ENCODE peak calls at places on chromosomes 7 and 10, in four cellular contexts. One of them, this sample, is unnamed.
A peak's percentile ranks its signal among the peaks of the same experiment; 100 is the strongest.

GRCh38 chr10:91409069-91409868 is 875 bp upstream of the HECTD2 start:
- DNase-seq in K562: peak; percentile 31
- DNase-seq in choroid plexus epithelial cell: peak; percentile 82
- DNase-seq in endodermal cell: no peak
- DNase-seq in this sample: peak; percentile 78

GRCh38 chr10:119305860-119306513 is 98.6 kb downstream of the GRK5 start:
- DNase-seq in K562: peak; percentile 52
- DNase-seq in choroid plexus epithelial cell: peak; percentile 95
- DNase-seq in endodermal cell: no peak
- DNase-seq in this sample: peak; percentile 30

GRCh38 chr10:13612654-13613373 is 26.0 kb downstream of the PRPF18 start:
- DNase-seq in K562: no peak
- DNase-seq in choroid plexus epithelial cell: no peak
- DNase-seq in endodermal cell: no peak
- DNase-seq in this sample: no peak

GRCh38 chr7:76069238-76069638 is 21.3 kb downstream of the MDH2 start:
- DNase-seq in K562: peak; percentile 42
- DNase-seq in choroid plexus epithelial cell: peak; percentile 93
- DNase-seq in endodermal cell: peak; percentile 83
- DNase-seq in this sample: no peak

GRCh38 chr10:90813592-90814365 is 44.1 kb downstream of the HTR7 start:
- DNase-seq in K562: no peak
- DNase-seq in choroid plexus epithelial cell: no peak
- DNase-seq in endodermal cell: no peak
- DNase-seq in this sample: no peak

GRCh38 chr10:103745264-103746247 is 109.8 kb downstream of the SH3PXD2A start:
- DNase-seq in K562: no peak
- DNase-seq in choroid plexus epithelial cell: no peak
- DNase-seq in endodermal cell: peak; percentile 63
- DNase-seq in this sample: no peak

GRCh38 chr7:73647725-73648592 is 19.7 kb upstream of the VPS37D start:
- DNase-seq in K562: peak; percentile 83
- DNase-seq in choroid plexus epithelial cell: no peak
- DNase-seq in endodermal cell: peak; percentile 82
- DNase-seq in this sample: peak; percentile 26

GRCh38 chr7:27143022-27143949 is at the start of gene HOXA5:
- DNase-seq in K562: no peak
- DNase-seq in choroid plexus epithelial cell: peak; percentile 27
- DNase-seq in endodermal cell: peak; percentile 94
- DNase-seq in this sample: peak; percentile 36

GRCh38 chr10:7605565-7606295 is 61.0 kb downstream of the ITIH5 start:
- DNase-seq in K562: no peak
- DNase-seq in choroid plexus epithelial cell: no peak
- DNase-seq in endodermal cell: no peak
- DNase-seq in this sample: no peak

GRCh38 chr7:155867734-155868400 is 55.6 kb upstream of the SHH start:
- DNase-seq in K562: no peak
- DNase-seq in choroid plexus epithelial cell: no peak
- DNase-seq in endodermal cell: peak; percentile 8
- DNase-seq in this sample: no peak

GRCh38 chr10:50350366-50350765 is 99.0 kb upstream of the ASAH2 start:
- DNase-seq in K562: no peak
- DNase-seq in choroid plexus epithelial cell: no peak
- DNase-seq in endodermal cell: no peak
- DNase-seq in this sample: no peak

GRCh38 chr10:100697070-100697469 is 48.3 kb upstream of the PAX2 start:
- DNase-seq in K562: no peak
- DNase-seq in choroid plexus epithelial cell: peak; percentile 63
- DNase-seq in endodermal cell: no peak
- DNase-seq in this sample: no peak

GRCh38 chr10:45181483-45181882 is 133.9 kb downstream of the OR13A1 start:
- DNase-seq in K562: no peak
- DNase-seq in choroid plexus epithelial cell: peak; percentile 36
- DNase-seq in endodermal cell: no peak
- DNase-seq in this sample: no peak

GRCh38 chr10:387949-388660 is 252.8 kb downstream of the ZMYND11 start:
- DNase-seq in K562: no peak
- DNase-seq in choroid plexus epithelial cell: no peak
- DNase-seq in endodermal cell: no peak
- DNase-seq in this sample: no peak

GRCh38 chr7:32891046-32891799 is at the start of gene KBTBD2:
- DNase-seq in K562: peak; percentile 82
- DNase-seq in choroid plexus epithelial cell: peak; percentile 86
- DNase-seq in endodermal cell: peak; percentile 92
- DNase-seq in this sample: peak; percentile 92

GRCh38 chr10:131874991-131875451 is 25.8 kb upstream of the PPP2R2D start:
- DNase-seq in K562: peak; percentile 74
- DNase-seq in choroid plexus epithelial cell: peak; percentile 90
- DNase-seq in endodermal cell: peak; percentile 97
- DNase-seq in this sample: peak; percentile 76

GRCh38 chr7:151088856-151089699 is 2.8 kb downstream of the AGAP3 start:
- DNase-seq in K562: no peak
- DNase-seq in choroid plexus epithelial cell: peak; percentile 77
- DNase-seq in endodermal cell: no peak
- DNase-seq in this sample: peak; percentile 74

GRCh38 chr10:20276127-20276979 is 460.1 kb downstream of the PLXDC2 start:
- DNase-seq in K562: no peak
- DNase-seq in choroid plexus epithelial cell: peak; percentile 3
- DNase-seq in endodermal cell: no peak
- DNase-seq in this sample: peak; percentile 44

GRCh38 chr7:87328281-87328680 is 17.2 kb upstream of the CROT start:
- DNase-seq in K562: no peak
- DNase-seq in choroid plexus epithelial cell: peak; percentile 56
- DNase-seq in endodermal cell: no peak
- DNase-seq in this sample: no peak

GRCh38 chr7:11835260-11835659 is 3.3 kb upstream of the THSD7A start:
- DNase-seq in K562: no peak
- DNase-seq in choroid plexus epithelial cell: peak; percentile 30
- DNase-seq in endodermal cell: no peak
- DNase-seq in this sample: no peak

GRCh38 chr7:135539629-135540028 is 18.1 kb upstream of the NUP205 start:
- DNase-seq in K562: no peak
- DNase-seq in choroid plexus epithelial cell: no peak
- DNase-seq in endodermal cell: no peak
- DNase-seq in this sample: no peak

GRCh38 chr10:8047452-8048280 is 6.8 kb upstream of the GATA3 start:
- DNase-seq in K562: no peak
- DNase-seq in choroid plexus epithelial cell: no peak
- DNase-seq in endodermal cell: peak; percentile 77
- DNase-seq in this sample: peak; percentile 62

GRCh38 chr10:93075369-93076221 is 1.9 kb downstream of the CYP26A1 start:
- DNase-seq in K562: no peak
- DNase-seq in choroid plexus epithelial cell: no peak
- DNase-seq in endodermal cell: no peak
- DNase-seq in this sample: no peak
- H3K4me3 ChIP-seq in K562: no peak overlapping the region
- H3K4me3 ChIP-seq in choroid plexus epithelial cell: no peak overlapping the region
- H3K4me3 ChIP-seq in endodermal cell: peak overlapping the region; percentile 93
- H3K4me3 ChIP-seq in this sample: no peak overlapping the region

GRCh38 chr7:134462337-134462925 is 3.5 kb upstream of the AKR1B1 start:
- DNase-seq in K562: no peak
- DNase-seq in choroid plexus epithelial cell: peak; percentile 88
- DNase-seq in endodermal cell: no peak
- DNase-seq in this sample: no peak
- H3K4me3 ChIP-seq in K562: no peak overlapping the region
- H3K4me3 ChIP-seq in choroid plexus epithelial cell: no peak overlapping the region
- H3K4me3 ChIP-seq in endodermal cell: no peak overlapping the region
- H3K4me3 ChIP-seq in this sample: no peak overlapping the region

DNA sequence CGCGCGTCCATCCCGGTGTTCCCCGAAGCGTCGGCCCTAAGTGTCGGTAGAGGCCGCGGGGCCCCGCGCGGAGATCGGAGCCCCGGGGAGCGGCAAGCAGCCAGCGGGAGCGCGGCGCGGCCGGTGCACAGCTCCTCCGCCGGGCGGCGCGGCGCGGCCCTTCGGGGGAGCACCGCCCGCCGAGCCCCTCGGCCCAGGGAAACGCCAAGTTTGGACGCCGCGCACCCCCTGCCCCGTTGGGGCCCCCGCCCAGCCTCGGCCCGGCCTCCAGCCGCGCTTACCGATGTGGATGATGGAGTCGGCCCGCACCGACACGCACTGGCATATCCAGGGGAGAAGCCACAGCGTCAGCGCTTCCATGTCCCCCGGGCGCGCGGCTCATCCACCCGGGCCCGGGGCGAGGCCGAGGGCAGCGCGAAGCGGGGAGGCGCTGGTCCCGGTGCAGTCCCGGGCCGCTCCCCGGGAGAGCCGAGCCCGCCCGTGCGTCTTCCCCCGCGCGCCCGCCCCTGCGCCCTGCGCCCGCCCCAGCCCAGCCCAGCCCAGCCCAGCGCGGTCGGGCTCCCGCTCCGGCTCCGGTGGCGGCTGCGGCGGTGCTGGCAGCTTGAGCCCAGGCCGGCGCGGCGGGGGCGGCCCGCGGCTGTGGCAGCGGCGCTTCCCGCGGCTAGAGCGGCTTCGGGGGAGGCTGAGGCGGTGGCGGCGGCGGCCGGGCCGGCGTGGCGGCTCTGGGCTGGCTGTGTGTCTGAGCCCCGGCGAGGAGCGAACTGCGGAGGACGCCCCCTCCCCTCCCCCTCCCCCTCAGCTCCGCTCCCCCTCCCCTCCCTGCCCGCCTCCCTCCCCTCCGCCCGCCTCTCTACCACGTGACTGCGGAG is at the start of gene GRID1:
- DNase-seq in K562: peak; percentile 57
- DNase-seq in choroid plexus epithelial cell: peak; percentile 13
- DNase-seq in endodermal cell: peak; percentile 87
- DNase-seq in this sample: peak; percentile 80
- H3K4me3 ChIP-seq in K562: no peak within 1 kb of the TSS
- H3K4me3 ChIP-seq in choroid plexus epithelial cell: peak within 1 kb of the TSS; percentile 26
- H3K4me3 ChIP-seq in endodermal cell: no peak within 1 kb of the TSS
- H3K4me3 ChIP-seq in this sample: peak within 1 kb of the TSS; percentile 89

DNA sequence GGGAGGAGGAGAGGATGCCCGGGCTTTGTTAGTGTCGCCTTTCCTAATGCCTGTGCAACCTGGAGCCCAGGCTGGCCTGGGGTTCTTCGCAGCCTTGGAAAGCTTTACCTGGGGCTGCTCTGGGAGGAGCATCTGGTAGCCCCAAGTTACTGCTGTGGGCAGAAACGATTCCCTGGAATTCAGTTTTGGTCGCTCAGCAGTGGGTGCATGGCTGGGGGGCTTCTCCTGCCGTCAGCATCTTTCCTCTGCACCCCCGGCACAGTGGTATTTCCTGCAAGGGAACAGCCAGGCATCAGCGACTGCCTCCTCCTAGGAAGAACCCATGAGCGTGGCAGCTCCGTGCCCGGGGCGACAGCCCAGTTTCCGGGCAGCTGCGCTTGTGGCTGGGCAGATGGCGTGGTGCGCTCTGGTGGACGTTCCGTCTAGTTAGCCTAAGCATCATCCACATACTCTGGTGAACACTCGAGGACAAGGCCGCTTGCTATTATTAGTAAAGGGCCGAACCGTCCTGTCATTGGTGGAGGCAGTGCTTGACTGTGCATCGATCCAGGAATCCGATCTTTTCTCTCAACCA is 107.0 kb upstream of the BTBD16 start:
- DNase-seq in K562: no peak
- DNase-seq in choroid plexus epithelial cell: no peak
- DNase-seq in endodermal cell: peak; percentile 80
- DNase-seq in this sample: peak; percentile 71
- H3K4me3 ChIP-seq in K562: no peak overlapping the region
- H3K4me3 ChIP-seq in choroid plexus epithelial cell: peak overlapping the region; percentile 60
- H3K4me3 ChIP-seq in endodermal cell: peak overlapping the region; percentile 81
- H3K4me3 ChIP-seq in this sample: peak overlapping the region; percentile 86

GRCh38 chr10:56623064-56623463 is 262.0 kb upstream of the ZWINT start:
- DNase-seq in K562: no peak
- DNase-seq in choroid plexus epithelial cell: no peak
- DNase-seq in endodermal cell: no peak
- DNase-seq in this sample: no peak
- H3K4me3 ChIP-seq in K562: no peak overlapping the region
- H3K4me3 ChIP-seq in choroid plexus epithelial cell: no peak overlapping the region
- H3K4me3 ChIP-seq in endodermal cell: no peak overlapping the region
- H3K4me3 ChIP-seq in this sample: no peak overlapping the region

DNA sequence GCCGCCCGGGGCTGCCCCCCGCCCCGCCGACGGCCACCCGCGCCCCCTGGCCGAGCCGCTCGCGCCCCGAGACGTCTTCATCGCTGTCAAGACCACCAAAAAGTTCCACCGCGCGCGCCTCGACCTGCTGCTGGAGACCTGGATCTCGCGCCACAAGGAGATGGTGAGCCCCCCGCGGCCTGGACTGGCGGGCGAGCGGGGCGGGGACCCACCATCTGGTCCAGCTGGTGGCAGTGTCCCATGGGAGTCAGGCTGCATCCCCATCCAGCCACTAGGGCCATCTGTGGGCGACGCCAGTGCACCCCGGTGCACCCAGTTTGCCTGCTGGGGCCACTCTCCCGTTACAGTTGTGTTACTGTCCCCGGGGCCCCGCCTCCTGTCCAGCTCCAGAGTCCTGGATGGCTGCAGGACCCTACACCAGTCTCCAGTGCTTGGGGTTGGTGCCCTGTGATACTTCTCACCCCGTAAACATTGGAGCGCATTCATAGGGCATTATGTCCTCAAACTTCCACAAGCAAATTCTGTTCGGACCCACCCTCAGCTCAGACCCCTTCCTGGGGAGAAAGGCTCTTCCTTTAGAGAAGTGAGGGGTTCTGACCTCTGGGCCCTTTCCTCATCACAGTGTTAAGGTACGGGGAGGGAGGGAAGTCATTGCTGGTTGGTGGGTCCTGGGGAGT is 695 bp downstream of the LFNG start:
- DNase-seq in K562: peak; percentile 60
- DNase-seq in choroid plexus epithelial cell: no peak
- DNase-seq in endodermal cell: peak; percentile 77
- DNase-seq in this sample: peak; percentile 68
- H3K4me3 ChIP-seq in K562: peak overlapping the region; percentile 10
- H3K4me3 ChIP-seq in choroid plexus epithelial cell: peak overlapping the region; percentile 46
- H3K4me3 ChIP-seq in endodermal cell: peak overlapping the region; percentile 72
- H3K4me3 ChIP-seq in this sample: peak overlapping the region; percentile 62

GRCh38 chr10:1938317-1938716 is 201.0 kb upstream of the ADARB2 start:
- DNase-seq in K562: no peak
- DNase-seq in choroid plexus epithelial cell: no peak
- DNase-seq in endodermal cell: no peak
- DNase-seq in this sample: no peak
- H3K4me3 ChIP-seq in K562: no peak overlapping the region
- H3K4me3 ChIP-seq in choroid plexus epithelial cell: no peak overlapping the region
- H3K4me3 ChIP-seq in endodermal cell: no peak overlapping the region
- H3K4me3 ChIP-seq in this sample: no peak overlapping the region

This sample was measured in BE2C.